ENCODE peak calls at places on chromosomes 5 and 9, in seven cellular contexts. One of them, this sample, is unnamed.

GRCh38 chr5:11719888-11720481 is 184.3 kb downstream of the CTNND2 start:
- DNase-seq in left ventricle myocardium inferior: peak; percentile 20
- DNase-seq in BE2C: peak; percentile 30
- DNase-seq in neural progenitor cell: peak; percentile 84
- DNase-seq in naive thymus-derived CD4-positive, alpha-beta T cell: no peak
- DNase-seq in DND-41: peak; percentile 14
- DNase-seq in Peyer's patch: peak; percentile 49
- DNase-seq in this sample: peak; percentile 43

GRCh38 chr5:88873447-88873846 is 9.5 kb downstream of the MEF2C start:
- DNase-seq in left ventricle myocardium inferior: no peak
- DNase-seq in BE2C: no peak
- DNase-seq in neural progenitor cell: no peak
- DNase-seq in naive thymus-derived CD4-positive, alpha-beta T cell: no peak
- DNase-seq in DND-41: no peak
- DNase-seq in Peyer's patch: no peak
- DNase-seq in this sample: no peak

GRCh38 chr9:110995511-110996340 is 42.5 kb downstream of the LPAR1 start:
- DNase-seq in left ventricle myocardium inferior: no peak
- DNase-seq in BE2C: no peak
- DNase-seq in neural progenitor cell: no peak
- DNase-seq in naive thymus-derived CD4-positive, alpha-beta T cell: no peak
- DNase-seq in DND-41: no peak
- DNase-seq in Peyer's patch: no peak
- DNase-seq in this sample: no peak

GRCh38 chr5:142149363-142149762 is 40.8 kb downstream of the NDFIP1 start:
- DNase-seq in left ventricle myocardium inferior: no peak
- DNase-seq in BE2C: no peak
- DNase-seq in neural progenitor cell: no peak
- DNase-seq in naive thymus-derived CD4-positive, alpha-beta T cell: no peak
- DNase-seq in DND-41: no peak
- DNase-seq in Peyer's patch: no peak
- DNase-seq in this sample: no peak

GRCh38 chr5:145976431-145977155 is 40.2 kb downstream of the SH3RF2 start:
- DNase-seq in left ventricle myocardium inferior: no peak
- DNase-seq in BE2C: no peak
- DNase-seq in neural progenitor cell: no peak
- DNase-seq in naive thymus-derived CD4-positive, alpha-beta T cell: no peak
- DNase-seq in DND-41: no peak
- DNase-seq in Peyer's patch: no peak
- DNase-seq in this sample: no peak

GRCh38 chr5:180197016-180197702 is 11.9 kb downstream of the RASGEF1C start:
- DNase-seq in left ventricle myocardium inferior: no peak
- DNase-seq in BE2C: no peak
- DNase-seq in neural progenitor cell: no peak
- DNase-seq in naive thymus-derived CD4-positive, alpha-beta T cell: no peak
- DNase-seq in DND-41: no peak
- DNase-seq in Peyer's patch: no peak
- DNase-seq in this sample: no peak

GRCh38 chr5:2674456-2674855 is 77.0 kb downstream of the IRX2 start:
- DNase-seq in left ventricle myocardium inferior: no peak
- DNase-seq in BE2C: no peak
- DNase-seq in neural progenitor cell: no peak
- DNase-seq in naive thymus-derived CD4-positive, alpha-beta T cell: no peak
- DNase-seq in DND-41: no peak
- DNase-seq in Peyer's patch: no peak
- DNase-seq in this sample: no peak

GRCh38 chr9:116646661-116647514 is 40.2 kb upstream of the TRIM32 start:
- DNase-seq in left ventricle myocardium inferior: no peak
- DNase-seq in BE2C: peak; percentile 20
- DNase-seq in neural progenitor cell: peak; percentile 65
- DNase-seq in naive thymus-derived CD4-positive, alpha-beta T cell: no peak
- DNase-seq in DND-41: peak; percentile 3
- DNase-seq in Peyer's patch: no peak
- DNase-seq in this sample: no peak

GRCh38 chr5:9337908-9338307 is 208.0 kb downstream of the SEMA5A start:
- DNase-seq in left ventricle myocardium inferior: no peak
- DNase-seq in BE2C: no peak
- DNase-seq in neural progenitor cell: no peak
- DNase-seq in naive thymus-derived CD4-positive, alpha-beta T cell: no peak
- DNase-seq in DND-41: no peak
- DNase-seq in Peyer's patch: no peak
- DNase-seq in this sample: no peak

GRCh38 chr5:40447438-40447837 is 232.3 kb upstream of the PTGER4 start:
- DNase-seq in left ventricle myocardium inferior: no peak
- DNase-seq in BE2C: no peak
- DNase-seq in neural progenitor cell: no peak
- DNase-seq in naive thymus-derived CD4-positive, alpha-beta T cell: no peak
- DNase-seq in DND-41: no peak
- DNase-seq in Peyer's patch: no peak
- DNase-seq in this sample: no peak

GRCh38 chr5:159515197-159515596 is 184.9 kb upstream of the IL12B start:
- DNase-seq in left ventricle myocardium inferior: no peak
- DNase-seq in BE2C: no peak
- DNase-seq in neural progenitor cell: no peak
- DNase-seq in naive thymus-derived CD4-positive, alpha-beta T cell: no peak
- DNase-seq in DND-41: no peak
- DNase-seq in Peyer's patch: no peak
- DNase-seq in this sample: no peak

GRCh38 chr5:135476615-135477493 is 24.7 kb upstream of the TIFAB start:
- DNase-seq in left ventricle myocardium inferior: no peak
- DNase-seq in BE2C: no peak
- DNase-seq in neural progenitor cell: no peak
- DNase-seq in naive thymus-derived CD4-positive, alpha-beta T cell: no peak
- DNase-seq in DND-41: no peak
- DNase-seq in Peyer's patch: no peak
- DNase-seq in this sample: no peak

GRCh38 chr5:5135957-5136676 is 4.0 kb upstream of the ADAMTS16 start:
- DNase-seq in left ventricle myocardium inferior: no peak
- DNase-seq in BE2C: no peak
- DNase-seq in neural progenitor cell: no peak
- DNase-seq in naive thymus-derived CD4-positive, alpha-beta T cell: no peak
- DNase-seq in DND-41: no peak
- DNase-seq in Peyer's patch: no peak
- DNase-seq in this sample: no peak

GRCh38 chr5:157459715-157460599 is at the start of gene NIPAL4:
- DNase-seq in left ventricle myocardium inferior: no peak
- DNase-seq in BE2C: peak; percentile 15
- DNase-seq in neural progenitor cell: peak; percentile 55
- DNase-seq in naive thymus-derived CD4-positive, alpha-beta T cell: no peak
- DNase-seq in DND-41: no peak
- DNase-seq in Peyer's patch: no peak
- DNase-seq in this sample: no peak

GRCh38 chr5:173578947-173579615 is 37.4 kb downstream of the BOD1 start:
- DNase-seq in left ventricle myocardium inferior: no peak
- DNase-seq in BE2C: no peak
- DNase-seq in neural progenitor cell: no peak
- DNase-seq in naive thymus-derived CD4-positive, alpha-beta T cell: no peak
- DNase-seq in DND-41: no peak
- DNase-seq in Peyer's patch: no peak
- DNase-seq in this sample: no peak

GRCh38 chr5:169183581-169183980 is 117.4 kb downstream of the SLIT3 start:
- DNase-seq in left ventricle myocardium inferior: no peak
- DNase-seq in BE2C: no peak
- DNase-seq in neural progenitor cell: no peak
- DNase-seq in naive thymus-derived CD4-positive, alpha-beta T cell: no peak
- DNase-seq in DND-41: no peak
- DNase-seq in Peyer's patch: no peak
- DNase-seq in this sample: no peak

GRCh38 chr9:130330202-130330601 is 64.6 kb downstream of the HMCN2 start:
- DNase-seq in left ventricle myocardium inferior: no peak
- DNase-seq in BE2C: peak; percentile 36
- DNase-seq in neural progenitor cell: no peak
- DNase-seq in naive thymus-derived CD4-positive, alpha-beta T cell: no peak
- DNase-seq in DND-41: no peak
- DNase-seq in Peyer's patch: no peak
- DNase-seq in this sample: no peak

GRCh38 chr5:10463566-10463965 is 21.9 kb downstream of the ROPN1L start:
- DNase-seq in left ventricle myocardium inferior: no peak
- DNase-seq in BE2C: no peak
- DNase-seq in neural progenitor cell: no peak
- DNase-seq in naive thymus-derived CD4-positive, alpha-beta T cell: no peak
- DNase-seq in DND-41: no peak
- DNase-seq in Peyer's patch: no peak
- DNase-seq in this sample: no peak

GRCh38 chr5:176636426-176636825 is 6.0 kb downstream of the EIF4E1B start:
- DNase-seq in left ventricle myocardium inferior: no peak
- DNase-seq in BE2C: no peak
- DNase-seq in neural progenitor cell: peak; percentile 49
- DNase-seq in naive thymus-derived CD4-positive, alpha-beta T cell: no peak
- DNase-seq in DND-41: no peak
- DNase-seq in Peyer's patch: no peak
- DNase-seq in this sample: no peak

GRCh38 chr5:169160405-169160901 is 140.5 kb downstream of the SLIT3 start:
- DNase-seq in left ventricle myocardium inferior: no peak
- DNase-seq in BE2C: no peak
- DNase-seq in neural progenitor cell: no peak
- DNase-seq in naive thymus-derived CD4-positive, alpha-beta T cell: no peak
- DNase-seq in DND-41: no peak
- DNase-seq in Peyer's patch: no peak
- DNase-seq in this sample: no peak

GRCh38 chr9:133035669-133036068 is 4.9 kb downstream of the GTF3C5 start:
- DNase-seq in left ventricle myocardium inferior: no peak
- DNase-seq in BE2C: no peak
- DNase-seq in neural progenitor cell: no peak
- DNase-seq in naive thymus-derived CD4-positive, alpha-beta T cell: no peak
- DNase-seq in DND-41: no peak
- DNase-seq in Peyer's patch: no peak
- DNase-seq in this sample: no peak

GRCh38 chr5:20694121-20694520 is 706.1 kb upstream of the CDH18 start:
- DNase-seq in left ventricle myocardium inferior: no peak
- DNase-seq in BE2C: no peak
- DNase-seq in neural progenitor cell: no peak
- DNase-seq in naive thymus-derived CD4-positive, alpha-beta T cell: no peak
- DNase-seq in DND-41: no peak
- DNase-seq in Peyer's patch: no peak
- DNase-seq in this sample: no peak

GRCh38 chr5:156327306-156327705 is 342 bp downstream of the SGCD start:
- DNase-seq in left ventricle myocardium inferior: no peak
- DNase-seq in BE2C: no peak
- DNase-seq in neural progenitor cell: no peak
- DNase-seq in naive thymus-derived CD4-positive, alpha-beta T cell: no peak
- DNase-seq in DND-41: no peak
- DNase-seq in Peyer's patch: no peak
- DNase-seq in this sample: no peak

GRCh38 chr9:93467462-93467861 is 14.1 kb upstream of the FAM120AOS start:
- DNase-seq in left ventricle myocardium inferior: no peak
- DNase-seq in BE2C: no peak
- DNase-seq in neural progenitor cell: no peak
- DNase-seq in naive thymus-derived CD4-positive, alpha-beta T cell: no peak
- DNase-seq in DND-41: no peak
- DNase-seq in Peyer's patch: no peak
- DNase-seq in this sample: peak; percentile 84
- H3K4me1 ChIP-seq in left ventricle myocardium inferior: peaks cover 84% of the 10 kb centered on the region
- H3K4me1 ChIP-seq in BE2C: no peaks in the 10 kb centered on the region
- H3K4me1 ChIP-seq in neural progenitor cell: peaks cover 18% of the 10 kb centered on the region
- H3K4me1 ChIP-seq in naive thymus-derived CD4-positive, alpha-beta T cell: peaks cover 31% of the 10 kb centered on the region
- H3K4me1 ChIP-seq in DND-41: peaks cover 57% of the 10 kb centered on the region
- H3K4me1 ChIP-seq in Peyer's patch: peaks cover 79% of the 10 kb centered on the region
- H3K4me1 ChIP-seq in this sample: peaks cover 24% of the 10 kb centered on the region

GRCh38 chr9:135070964-135071735 is 16.3 kb upstream of the OLFM1 start:
- DNase-seq in left ventricle myocardium inferior: no peak
- DNase-seq in BE2C: no peak
- DNase-seq in neural progenitor cell: no peak
- DNase-seq in naive thymus-derived CD4-positive, alpha-beta T cell: no peak
- DNase-seq in DND-41: no peak
- DNase-seq in Peyer's patch: peak; percentile 19
- DNase-seq in this sample: no peak
- H3K4me1 ChIP-seq in left ventricle myocardium inferior: peaks cover 16% of the 10 kb centered on the region
- H3K4me1 ChIP-seq in BE2C: peaks cover 10% of the 10 kb centered on the region
- H3K4me1 ChIP-seq in neural progenitor cell: peaks cover 19% of the 10 kb centered on the region
- H3K4me1 ChIP-seq in naive thymus-derived CD4-positive, alpha-beta T cell: no peaks in the 10 kb centered on the region
- H3K4me1 ChIP-seq in DND-41: no peaks in the 10 kb centered on the region
- H3K4me1 ChIP-seq in Peyer's patch: peaks cover 6% of the 10 kb centered on the region
- H3K4me1 ChIP-seq in this sample: no peaks in the 10 kb centered on the region

GRCh38 chr5:140297283-140297682 is 5.6 kb downstream of the PFDN1 start:
- DNase-seq in left ventricle myocardium inferior: no peak
- DNase-seq in BE2C: no peak
- DNase-seq in neural progenitor cell: no peak
- DNase-seq in naive thymus-derived CD4-positive, alpha-beta T cell: no peak
- DNase-seq in DND-41: no peak
- DNase-seq in Peyer's patch: no peak
- DNase-seq in this sample: no peak
- H3K4me1 ChIP-seq in left ventricle myocardium inferior: peaks cover 98% of the 10 kb centered on the region
- H3K4me1 ChIP-seq in BE2C: peaks cover 21% of the 10 kb centered on the region
- H3K4me1 ChIP-seq in neural progenitor cell: peaks cover 13% of the 10 kb centered on the region
- H3K4me1 ChIP-seq in naive thymus-derived CD4-positive, alpha-beta T cell: peaks cover 7% of the 10 kb centered on the region
- H3K4me1 ChIP-seq in DND-41: peaks cover 37% of the 10 kb centered on the region
- H3K4me1 ChIP-seq in Peyer's patch: peaks cover 40% of the 10 kb centered on the region
- H3K4me1 ChIP-seq in this sample: no peaks in the 10 kb centered on the region

GRCh38 chr9:78158286-78158685 is 77.6 kb upstream of the CEP78 start:
- DNase-seq in left ventricle myocardium inferior: no peak
- DNase-seq in BE2C: no peak
- DNase-seq in neural progenitor cell: no peak
- DNase-seq in naive thymus-derived CD4-positive, alpha-beta T cell: peak; percentile 1
- DNase-seq in DND-41: no peak
- DNase-seq in Peyer's patch: no peak
- DNase-seq in this sample: no peak

GRCh38 chr9:78167356-78167755 is 68.5 kb upstream of the CEP78 start:
- DNase-seq in left ventricle myocardium inferior: no peak
- DNase-seq in BE2C: no peak
- DNase-seq in neural progenitor cell: no peak
- DNase-seq in naive thymus-derived CD4-positive, alpha-beta T cell: no peak
- DNase-seq in DND-41: no peak
- DNase-seq in Peyer's patch: no peak
- DNase-seq in this sample: peak; percentile 20

GRCh38 chr9:78163834-78164233 is 72.0 kb upstream of the CEP78 start:
- DNase-seq in left ventricle myocardium inferior: no peak
- DNase-seq in BE2C: no peak
- DNase-seq in neural progenitor cell: no peak
- DNase-seq in naive thymus-derived CD4-positive, alpha-beta T cell: no peak
- DNase-seq in DND-41: no peak
- DNase-seq in Peyer's patch: no peak
- DNase-seq in this sample: no peak
- H3K4me1 ChIP-seq in left ventricle myocardium inferior: no peaks in the 10 kb centered on the region
- H3K4me1 ChIP-seq in BE2C: no peaks in the 10 kb centered on the region
- H3K4me1 ChIP-seq in neural progenitor cell: no peaks in the 10 kb centered on the region
- H3K4me1 ChIP-seq in naive thymus-derived CD4-positive, alpha-beta T cell: no peaks in the 10 kb centered on the region
- H3K4me1 ChIP-seq in DND-41: no peaks in the 10 kb centered on the region
- H3K4me1 ChIP-seq in Peyer's patch: no peaks in the 10 kb centered on the region
- H3K4me1 ChIP-seq in this sample: no peaks in the 10 kb centered on the region

DNA sequence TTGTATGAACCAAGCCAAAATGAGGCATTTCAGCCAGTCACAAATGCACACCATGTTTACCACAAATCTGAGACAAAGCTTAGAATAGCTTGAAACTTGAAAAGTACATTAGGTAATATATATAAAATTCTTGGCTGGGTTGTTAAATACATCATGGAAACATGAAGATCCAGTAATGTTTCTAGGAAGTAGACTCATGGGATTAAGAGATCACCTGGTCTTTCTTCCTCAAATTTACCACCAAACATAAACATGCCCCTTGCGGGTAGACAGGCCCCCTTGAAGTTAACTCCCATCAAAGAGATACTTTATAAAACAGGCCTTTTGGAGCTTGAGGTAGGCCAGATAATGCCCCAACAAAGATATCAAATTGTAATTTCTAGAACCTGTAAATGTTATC is 128.1 kb upstream of the TARS1 start:
- DNase-seq in left ventricle myocardium inferior: no peak
- DNase-seq in BE2C: no peak
- DNase-seq in neural progenitor cell: no peak
- DNase-seq in naive thymus-derived CD4-positive, alpha-beta T cell: no peak
- DNase-seq in DND-41: no peak
- DNase-seq in Peyer's patch: no peak
- DNase-seq in this sample: no peak
- H3K4me1 ChIP-seq in left ventricle myocardium inferior: no peaks in the 10 kb centered on the region
- H3K4me1 ChIP-seq in BE2C: no peaks in the 10 kb centered on the region
- H3K4me1 ChIP-seq in neural progenitor cell: no peaks in the 10 kb centered on the region
- H3K4me1 ChIP-seq in naive thymus-derived CD4-positive, alpha-beta T cell: no peaks in the 10 kb centered on the region
- H3K4me1 ChIP-seq in DND-41: no peaks in the 10 kb centered on the region
- H3K4me1 ChIP-seq in Peyer's patch: no peaks in the 10 kb centered on the region
- H3K4me1 ChIP-seq in this sample: no peaks in the 10 kb centered on the region

This sample was measured in colonic mucosa.